ENCODE peak calls at places on chromosomes 4 and X, in ten cellular contexts. J is GM23248, L is iPS DF 6.9, E is uterus, K is psoas muscle, H is right atrium auricular region, S is endodermal cell, Z is heart right ventricle, B is breast epithelium, P is aorta. I is an unnamed sample.

GRCh38 chrX:109036624-109037023 is 300.3 kb upstream of the IRS4 start:
- DNase-seq in J (no peak), L (no peak), E (no peak), K (no peak), H (no peak), S (no peak), Z (no peak), B (no peak), P (no peak), I (no peak)

GRCh38 chr4:125434136-125434535 is 119.4 kb downstream of the FAT4 start:
- DNase-seq in J (peak; percentile 75), L (no peak), E (no peak), K (no peak), H (no peak), S (no peak), Z (no peak), B (no peak), P (no peak), I (no peak)

GRCh38 chr4:113447695-113448265 is 313.8 kb downstream of the CAMK2D start:
- DNase-seq in J (no peak), L (no peak), E (peak; percentile 33), K (no peak), H (no peak), S (no peak), Z (no peak), B (no peak), P (no peak), I (no peak)

GRCh38 chrX:10341309-10341708 is 184.5 kb downstream of the CLCN4 start:
- DNase-seq in J (no peak), L (no peak), E (no peak), K (no peak), H (no peak), S (no peak), Z (no peak), B (no peak), P (no peak), I (no peak)

GRCh38 chrX:132022863-132023116 is 312 bp upstream of the STK26 start:
- DNase-seq in J (no peak), L (no peak), E (no peak), K (no peak), H (no peak), S (no peak), Z (no peak), B (no peak), P (no peak), I (no peak)

GRCh38 chrX:20116087-20116574 is 576 bp downstream of the MAP7D2 start:
- DNase-seq in J (no peak), L (no peak), E (no peak), K (no peak), H (no peak), S (peak; percentile 71), Z (no peak), B (no peak), P (no peak), I (no peak)

GRCh38 chr4:184653650-184654049 is 4.1 kb downstream of the PRIMPOL start:
- DNase-seq in J (peak; percentile 54), L (no peak), E (no peak), K (no peak), H (no peak), S (no peak), Z (no peak), B (no peak), P (no peak), I (no peak)

GRCh38 chr4:66178901-66179300 is 508.6 kb upstream of the EPHA5 start:
- DNase-seq in J (no peak), L (no peak), E (no peak), K (no peak), H (no peak), S (no peak), Z (no peak), B (no peak), P (no peak), I (no peak)

GRCh38 chr4:6916587-6917444 is 7.2 kb downstream of the TBC1D14 start:
- DNase-seq in J (peak; percentile 21), L (no peak), E (no peak), K (peak; percentile 70), H (no peak), S (peak; percentile 58), Z (no peak), B (peak; percentile 78), P (no peak), I (no peak)

GRCh38 chr4:108959497-108959896 is 196.6 kb upstream of the ETNPPL start:
- DNase-seq in J (no peak), L (no peak), E (no peak), K (no peak), H (no peak), S (no peak), Z (no peak), B (no peak), P (no peak), I (no peak)

GRCh38 chrX:47169273-47169672 is 24.3 kb downstream of the RBM10 start:
- DNase-seq in J (no peak), L (no peak), E (no peak), K (no peak), H (no peak), S (no peak), Z (no peak), B (no peak), P (peak; percentile 59), I (no peak)

GRCh38 chrX:44952329-44953027 is 79.5 kb downstream of the KDM6A start:
- DNase-seq in J (no peak), L (no peak), E (no peak), K (no peak), H (no peak), S (peak; percentile 64), Z (no peak), B (no peak), P (no peak), I (no peak)

GRCh38 chrX:44951572-44952067 is 78.6 kb downstream of the KDM6A start:
- DNase-seq in J (no peak), L (no peak), E (no peak), K (no peak), H (no peak), S (no peak), Z (no peak), B (no peak), P (no peak), I (no peak)

GRCh38 chrX:44958480-44958879 is 85.5 kb downstream of the KDM6A start:
- DNase-seq in J (no peak), L (no peak), E (no peak), K (no peak), H (no peak), S (no peak), Z (no peak), B (no peak), P (no peak), I (no peak)

GRCh38 chrX:44954562-44954961 is 81.6 kb downstream of the KDM6A start:
- DNase-seq in J (no peak), L (no peak), E (no peak), K (no peak), H (no peak), S (no peak), Z (no peak), B (no peak), P (no peak), I (no peak)

GRCh38 chrX:44953734-44954502 is 80.9 kb downstream of the KDM6A start:
- DNase-seq in J (no peak), L (no peak), E (no peak), K (no peak), H (no peak), S (no peak), Z (no peak), B (no peak), P (no peak), I (no peak)
- H3K4me3 ChIP-seq in J (no peak overlapping the region), L (no peak overlapping the region), E (no peak overlapping the region), K (no peak overlapping the region), H (no peak overlapping the region), S (peak overlapping the region; percentile 93), Z (no peak overlapping the region), B (no peak overlapping the region), P (no peak overlapping the region), I (no peak overlapping the region)

GRCh38 chr4:138437263-138437851 is 195.2 kb upstream of the SLC7A11 start:
- DNase-seq in J (no peak), L (no peak), E (no peak), K (no peak), H (no peak), S (no peak), Z (no peak), B (no peak), P (no peak), I (no peak)
- H3K27ac ChIP-seq in J (no peak overlapping the region), L (no peak overlapping the region), E (no peak overlapping the region), K (no peak overlapping the region), H (no peak overlapping the region), S (no peak overlapping the region), Z (no peak overlapping the region), B (no peak overlapping the region), P (no peak overlapping the region), I (no peak overlapping the region)

DNA sequence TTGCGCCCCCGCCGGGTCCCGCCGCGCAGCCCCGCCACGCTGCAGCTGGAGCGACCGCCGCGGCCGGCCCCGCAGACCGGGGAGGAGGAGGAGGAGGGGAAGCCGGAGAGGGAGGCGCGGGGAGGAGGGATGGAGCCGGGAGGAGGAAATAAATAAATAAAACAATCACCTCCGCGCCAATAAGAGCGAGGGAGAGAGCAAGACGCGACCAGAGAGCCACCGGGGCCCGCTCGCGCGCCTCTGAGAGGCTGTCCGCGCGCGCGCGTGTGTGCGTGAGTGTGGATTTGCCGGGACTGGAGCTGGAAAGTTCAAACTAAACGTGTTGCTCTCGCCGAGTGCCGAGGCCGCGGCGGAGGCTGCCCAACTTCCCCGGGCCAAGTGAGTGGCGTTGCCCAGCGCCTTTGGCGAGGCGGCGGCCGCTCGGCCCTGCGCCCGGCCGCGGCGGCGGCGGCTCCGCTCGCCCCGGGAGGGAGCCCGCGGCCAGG is 2184.4 kb upstream of the TENM3 start:
- DNase-seq in J (peak; percentile 44), L (no peak), E (no peak), K (peak; percentile 56), H (no peak), S (peak; percentile 89), Z (peak; percentile 5), B (no peak), P (peak; percentile 77), I (no peak)
- H3K4me3 ChIP-seq in J (peak overlapping the region; percentile 72), L (peak overlapping the region; percentile 70), E (peak overlapping the region; percentile 14), K (peak overlapping the region; percentile 66), H (peak overlapping the region; percentile 50), S (peak overlapping the region; percentile 93), Z (peak overlapping the region; percentile 49), B (peak overlapping the region; percentile 51), P (peak overlapping the region; percentile 76), I (peak overlapping the region; percentile 37)

DNA sequence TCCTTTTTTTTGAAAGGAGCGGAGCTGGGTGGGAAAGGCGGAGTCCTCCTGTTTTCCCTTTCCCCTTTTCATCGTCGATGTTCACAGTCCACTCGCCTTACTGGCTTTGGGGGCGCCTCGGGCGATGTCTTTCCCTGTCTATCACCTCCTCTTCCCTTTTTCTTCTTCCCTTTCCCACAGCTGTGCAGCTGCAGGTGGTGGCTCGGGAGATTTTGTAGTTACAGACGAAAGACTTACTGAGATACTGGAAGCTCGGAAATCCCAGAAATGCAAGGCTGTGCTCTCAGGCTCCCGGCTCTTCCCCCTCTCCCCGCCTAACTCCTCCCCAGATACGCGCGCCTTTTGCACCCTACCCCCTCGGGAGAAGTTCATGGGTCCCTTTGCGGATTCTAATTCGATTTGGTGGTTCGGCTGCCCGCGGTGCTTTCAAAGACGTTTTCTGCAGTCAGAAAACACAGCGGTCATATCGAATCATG is 1.3 kb downstream of the SEPTIN11 start:
- DNase-seq in J (peak; percentile 58), L (no peak), E (no peak), K (no peak), H (no peak), S (no peak), Z (peak; percentile 16), B (no peak), P (no peak), I (no peak)
- H3K27ac ChIP-seq in J (peak overlapping the region; percentile 88), L (no peak overlapping the region), E (peak overlapping the region; percentile 90), K (peak overlapping the region; percentile 97), H (peak overlapping the region; percentile 91), S (peak overlapping the region; percentile 85), Z (peak overlapping the region; percentile 95), B (peak overlapping the region; percentile 88), P (no peak overlapping the region), I (peak overlapping the region; percentile 85)

I was measured in vagina.